ENCODE peak calls at places on chromosomes 12 and 14, in ten cellular contexts. O, V, M, T, L, J, D, Z, U and X are unnamed samples.

GRCh38 chr12:8951744-8952143 is 2.3 kb upstream of the M6PR start:
- DNase-seq in U (peak; percentile 35), L (no peak), D (no peak), V (no peak), Z (no peak), M (no peak), J (no peak), O (no peak), T (no peak), X (peak; percentile 36)

GRCh38 chr12:1351926-1352325 is 242.5 kb downstream of the FBXL14 start:
- DNase-seq in U (no peak), J (no peak), L (no peak), Z (no peak), T (no peak), O (no peak), D (no peak), V (peak; percentile 13), M (no peak), X (no peak)

GRCh38 chr14:24078146-24078545 is 6.8 kb downstream of the CPNE6 start:
- DNase-seq in J (no peak), U (no peak), M (no peak), T (no peak), L (no peak), O (no peak), V (no peak), Z (no peak), D (no peak), X (no peak)

GRCh38 chr12:121494093-121494787 is 86.6 kb downstream of the KDM2B start:
- DNase-seq in O (no peak), D (no peak), T (peak; percentile 53), U (peak; percentile 56), M (no peak), Z (peak; percentile 63), V (no peak), L (peak; percentile 65), J (peak; percentile 68), X (peak; percentile 76)

GRCh38 chr12:108858399-108859074 is 1.2 kb upstream of the SSH1 start:
- DNase-seq in J (no peak), T (peak; percentile 59), O (no peak), Z (no peak), L (no peak), V (no peak), M (no peak), U (no peak), D (no peak), X (no peak)

GRCh38 chr14:101372894-101373640 is 188.2 kb upstream of the DIO3 start:
- DNase-seq in V (no peak), T (no peak), Z (no peak), M (no peak), L (no peak), O (no peak), J (no peak), U (no peak), D (no peak), X (no peak)

GRCh38 chr12:49819786-49820185 is 8.4 kb downstream of the NCKAP5L start:
- DNase-seq in O (no peak), V (peak; percentile 50), T (no peak), L (no peak), J (no peak), U (no peak), D (no peak), Z (no peak), M (no peak), X (no peak)

GRCh38 chr12:77133566-77133965 is 68.2 kb upstream of the E2F7 start:
- DNase-seq in J (no peak), V (peak; percentile 43), D (no peak), T (no peak), Z (no peak), O (no peak), M (no peak), U (no peak), L (peak; percentile 61), X (no peak)

GRCh38 chr14:41663478-41663845 is 56.8 kb downstream of the LRFN5 start:
- DNase-seq in D (peak; percentile 61), T (no peak), V (peak; percentile 6), M (no peak), J (no peak), L (no peak), U (no peak), O (no peak), Z (no peak), X (no peak)

GRCh38 chr12:115467531-115467930 is 783.6 kb upstream of the TBX3 start:
- DNase-seq in V (no peak), J (no peak), Z (no peak), L (no peak), M (no peak), T (no peak), D (no peak), U (no peak), O (no peak), X (no peak)

GRCh38 chr14:95696741-95697140 is 10.5 kb downstream of the TCL1B start:
- DNase-seq in V (peak; percentile 43), L (no peak), D (no peak), O (no peak), T (no peak), Z (no peak), U (no peak), J (no peak), M (no peak), X (no peak)

GRCh38 chr14:73744874-73745529 is 30.8 kb upstream of the PNMA1 start:
- DNase-seq in D (no peak), T (no peak), V (no peak), U (no peak), L (no peak), J (peak; percentile 40), M (no peak), O (no peak), Z (no peak), X (no peak)

GRCh38 chr14:81301813-81302212 is 81.1 kb upstream of the GTF2A1 start:
- DNase-seq in V (no peak), J (no peak), L (no peak), M (no peak), O (no peak), D (no peak), U (no peak), Z (no peak), T (no peak), X (no peak)

GRCh38 chr14:67602995-67603545 is 3.0 kb upstream of the PIGH start:
- DNase-seq in L (no peak), J (no peak), M (no peak), O (no peak), T (no peak), U (no peak), Z (no peak), V (no peak), D (no peak), X (no peak)

GRCh38 chr14:28361486-28361885 is 405.1 kb upstream of the FOXG1 start:
- DNase-seq in U (no peak), O (no peak), J (no peak), M (no peak), Z (no peak), T (no peak), L (no peak), V (no peak), D (no peak), X (no peak)

GRCh38 chr12:55742719-55743130 is at the start of gene GDF11:
- DNase-seq in D (peak; percentile 44), T (peak; percentile 84), O (peak; percentile 89), L (peak; percentile 89), J (peak; percentile 69), V (peak; percentile 62), U (peak; percentile 75), M (peak; percentile 41), Z (peak; percentile 71), X (peak; percentile 54)

GRCh38 chr12:1668833-1669543 is 21.9 kb upstream of the ADIPOR2 start:
- DNase-seq in L (no peak), O (no peak), D (no peak), T (no peak), V (no peak), M (no peak), J (no peak), U (no peak), Z (no peak), X (no peak)

GRCh38 chr12:118307069-118307954 is 65.4 kb downstream of the TAOK3 start:
- DNase-seq in V (peak; percentile 90), U (no peak), Z (no peak), O (no peak), T (no peak), J (no peak), M (peak; percentile 86), L (no peak), D (no peak), X (no peak)

GRCh38 chr14:77746064-77746463 is 14.9 kb downstream of the SNW1 start:
- DNase-seq in V (no peak), L (no peak), J (no peak), D (no peak), Z (no peak), O (no peak), T (no peak), U (no peak), M (no peak), X (no peak)

GRCh38 chr12:79424109-79424721 is 266.5 kb downstream of the PAWR start:
- DNase-seq in Z (no peak), L (no peak), M (peak; percentile 93), J (no peak), T (peak; percentile 68), V (peak; percentile 92), D (no peak), U (no peak), O (no peak), X (no peak)

GRCh38 chr12:50707396-50707795 is 56.5 kb upstream of the ATF1 start:
- DNase-seq in U (no peak), D (no peak), V (no peak), M (no peak), T (no peak), J (no peak), Z (no peak), O (no peak), L (no peak), X (no peak)

GRCh38 chr12:19410211-19410610 is 29.1 kb upstream of the AEBP2 start:
- DNase-seq in M (no peak), D (no peak), T (no peak), L (peak; percentile 2), V (no peak), O (no peak), Z (no peak), J (no peak), U (no peak), X (no peak)

GRCh38 chr12:58388261-58388660 is 446.9 kb downstream of the ATP23 start:
- DNase-seq in Z (no peak), J (no peak), D (no peak), L (no peak), M (no peak), O (no peak), V (no peak), U (no peak), T (no peak), X (no peak)

GRCh38 chr14:57380935-57381334 is 9.5 kb upstream of the NAA30 start:
- DNase-seq in L (no peak), U (no peak), J (no peak), O (no peak), Z (no peak), V (no peak), T (no peak), M (no peak), D (no peak), X (no peak)

GRCh38 chr12:57695770-57696432 is 2.0 kb downstream of the OS9 start:
- DNase-seq in L (no peak), J (no peak), D (no peak), V (no peak), Z (no peak), M (no peak), U (no peak), T (no peak), O (no peak), X (no peak)

GRCh38 chr14:25406818-25407217 is 356.9 kb upstream of the STXBP6 start:
- DNase-seq in L (no peak), O (no peak), M (no peak), J (no peak), V (peak; percentile 55), U (no peak), D (peak; percentile 76), Z (no peak), T (peak; percentile 11), X (no peak)

GRCh38 chr12:101763246-101763931 is 24.1 kb upstream of the SYCP3 start:
- DNase-seq in J (no peak), L (no peak), D (no peak), U (no peak), M (no peak), O (no peak), Z (no peak), V (no peak), T (no peak), X (no peak)

GRCh38 chr12:24562761-24563392 is 386.0 kb downstream of the BCAT1 start:
- DNase-seq in U (no peak), J (no peak), V (no peak), Z (no peak), L (peak; percentile 69), O (no peak), M (no peak), T (no peak), D (peak; percentile 20), X (no peak)